ENCODE peak calls at places on chromosomes 5 and 9, in four cellular contexts. O, N, L and B are unnamed samples. For H3K4me1, the result is how much of the 10 kb centered on the place peaks cover.

GRCh38 chr9:126375386-126375785 is 48.8 kb downstream of the MVB12B start:
- DNase-seq in O (no peak), N (peak), L (no peak), B (no peak)

GRCh38 chr5:176647870-176648466 is 684 bp downstream of the TSPAN17 start:
- DNase-seq in O (peak), N (peak), L (peak), B (peak)

GRCh38 chr9:130994135-130994534 is 14.8 kb upstream of the LAMC3 start:
- DNase-seq in O (no peak), N (no peak), L (no peak), B (no peak)

GRCh38 chr9:9560382-9561035 is 1052.3 kb downstream of the PTPRD start:
- DNase-seq in O (no peak), N (no peak), L (peak), B (no peak)

GRCh38 chr9:94534901-94535300 is 20.0 kb upstream of the PCAT7 start:
- DNase-seq in O (no peak), N (no peak), L (no peak), B (no peak)

GRCh38 chr5:1799110-1799601 is 481 bp downstream of the MRPL36 start:
- DNase-seq in O (peak), N (peak), L (no peak), B (peak)

GRCh38 chr9:97468658-97469448 is 32.6 kb upstream of the TMOD1 start:
- DNase-seq in O (peak), N (peak), L (no peak), B (peak)

GRCh38 chr5:180135128-180135955 is 63.8 kb upstream of the RNF130 start:
- DNase-seq in O (peak), N (no peak), L (peak), B (peak)

GRCh38 chr5:120098902-120099301 is 365.2 kb upstream of the PRR16 start:
- DNase-seq in O (no peak), N (no peak), L (no peak), B (no peak)

GRCh38 chr5:173669483-173669882 is 53.0 kb upstream of the BOD1 start:
- DNase-seq in O (no peak), N (no peak), L (no peak), B (no peak)

GRCh38 chr9:125513634-125514413 is 193.2 kb downstream of the MAPKAP1 start:
- DNase-seq in O (peak), N (peak), L (no peak), B (peak)

GRCh38 chr9:18606831-18607230 is 132.9 kb downstream of the ADAMTSL1 start:
- DNase-seq in O (no peak), N (no peak), L (no peak), B (no peak)

GRCh38 chr5:143126121-143127019 is 277.1 kb downstream of the NR3C1 start:
- DNase-seq in O (no peak), N (no peak), L (no peak), B (no peak)

GRCh38 chr9:117782931-117783788 is 79.0 kb downstream of the TLR4 start:
- DNase-seq in O (peak), N (peak), L (peak), B (peak)

GRCh38 chr5:146007270-146007669 is 70.9 kb downstream of the SH3RF2 start:
- DNase-seq in O (no peak), N (peak), L (no peak), B (no peak)

GRCh38 chr9:28792736-28793135 is 1219.5 kb upstream of the C9orf72 start:
- DNase-seq in O (no peak), N (no peak), L (no peak), B (no peak)

GRCh38 chr5:154642499-154643245 is 112.5 kb upstream of the LARP1 start:
- DNase-seq in O (peak), N (no peak), L (no peak), B (no peak)

GRCh38 chr5:180498378-180498777 is 4.2 kb downstream of the CNOT6 start:
- DNase-seq in O (no peak), N (no peak), L (no peak), B (no peak)

GRCh38 chr5:87574106-87574505 is 161.4 kb upstream of the CCNH start:
- DNase-seq in O (no peak), N (no peak), L (no peak), B (no peak)

GRCh38 chr9:6894135-6894534 is 136.4 kb downstream of the KDM4C start:
- DNase-seq in O (no peak), N (no peak), L (no peak), B (no peak)

GRCh38 chr5:105501315-105501714 is 1938.7 kb upstream of the NUDT12 start:
- DNase-seq in O (no peak), N (no peak), L (no peak), B (no peak)

GRCh38 chr9:91812191-91812590 is 137.8 kb downstream of the ROR2 start:
- DNase-seq in O (no peak), N (no peak), L (no peak), B (no peak)

GRCh38 chr5:132103380-132103951 is 29.9 kb downstream of the CSF2 start:
- DNase-seq in O (peak), N (peak), L (peak), B (peak)

GRCh38 chr9:127661342-127661741 is 45.4 kb upstream of the CFAP157 start:
- DNase-seq in O (no peak), N (no peak), L (no peak), B (peak)

GRCh38 chr9:109968332-109968657 is 188.3 kb downstream of the PALM2AKAP2 start:
- DNase-seq in O (no peak), N (no peak), L (no peak), B (no peak)

GRCh38 chr9:134384811-134385479 is 58.7 kb downstream of the RXRA start:
- DNase-seq in O (peak), N (no peak), L (no peak), B (no peak)

GRCh38 chr9:86485359-86485758 is 131.1 kb upstream of the TUT7 start:
- DNase-seq in O (no peak), N (no peak), L (no peak), B (no peak)

GRCh38 chr5:177405805-177406204 is 3.6 kb downstream of the F12 start:
- DNase-seq in O (no peak), N (no peak), L (peak), B (no peak)

GRCh38 chr9:134548185-134548584 is 93.4 kb upstream of the COL5A1 start:
- DNase-seq in O (no peak), N (no peak), L (peak), B (no peak)

GRCh38 chr9:28206280-28206679 is 633.0 kb upstream of the C9orf72 start:
- DNase-seq in O (no peak), N (no peak), L (no peak), B (no peak)

GRCh38 chr9:133054966-133055365 is 6.8 kb upstream of the CEL start:
- DNase-seq in O (no peak), N (no peak), L (no peak), B (no peak)

DNA sequence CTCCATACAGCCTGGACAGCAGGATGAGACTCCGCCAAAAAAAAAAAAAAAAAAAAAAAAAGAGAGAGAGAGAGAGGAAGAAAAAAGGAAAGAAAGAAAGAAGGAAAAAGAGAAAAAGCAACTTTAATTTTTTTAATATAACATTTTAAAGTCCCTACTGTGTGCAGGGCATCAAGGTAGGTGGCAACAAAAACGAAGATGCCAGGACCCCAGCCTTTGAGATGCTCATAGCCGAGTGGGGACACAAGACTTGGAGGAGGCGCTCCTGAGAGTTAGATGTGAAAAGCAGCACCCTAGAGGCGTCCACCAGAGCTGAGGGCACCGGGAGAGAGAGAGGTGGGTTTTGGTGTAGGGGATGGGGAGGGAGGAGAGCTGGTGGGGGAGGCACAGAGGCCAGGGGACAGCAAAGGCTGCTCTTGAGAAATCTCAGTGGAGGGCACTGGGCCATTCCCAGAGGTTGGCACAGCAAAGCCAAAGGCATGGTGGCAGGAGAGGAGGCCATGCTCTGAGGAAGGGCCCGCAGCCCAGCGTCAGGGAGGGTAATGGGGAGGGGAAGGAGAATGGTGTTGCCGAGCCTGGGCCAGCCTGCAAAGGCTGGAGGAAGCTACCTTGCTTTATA is 135.7 kb downstream of the C9orf50 start:
- DNase-seq in O (no peak), N (no peak), L (no peak), B (peak)
- H3K4me1 ChIP-seq in O (half or more), N (half or more), L (half or more), B (under half)

GRCh38 chr5:115169392-115170127 is at the start of gene TRIM36:
- DNase-seq in O (peak), N (peak), L (peak), B (peak)
- TF ChIP-seq CTCF in O (no peak), N (peak), L (no peak), B (no peak)

DNA sequence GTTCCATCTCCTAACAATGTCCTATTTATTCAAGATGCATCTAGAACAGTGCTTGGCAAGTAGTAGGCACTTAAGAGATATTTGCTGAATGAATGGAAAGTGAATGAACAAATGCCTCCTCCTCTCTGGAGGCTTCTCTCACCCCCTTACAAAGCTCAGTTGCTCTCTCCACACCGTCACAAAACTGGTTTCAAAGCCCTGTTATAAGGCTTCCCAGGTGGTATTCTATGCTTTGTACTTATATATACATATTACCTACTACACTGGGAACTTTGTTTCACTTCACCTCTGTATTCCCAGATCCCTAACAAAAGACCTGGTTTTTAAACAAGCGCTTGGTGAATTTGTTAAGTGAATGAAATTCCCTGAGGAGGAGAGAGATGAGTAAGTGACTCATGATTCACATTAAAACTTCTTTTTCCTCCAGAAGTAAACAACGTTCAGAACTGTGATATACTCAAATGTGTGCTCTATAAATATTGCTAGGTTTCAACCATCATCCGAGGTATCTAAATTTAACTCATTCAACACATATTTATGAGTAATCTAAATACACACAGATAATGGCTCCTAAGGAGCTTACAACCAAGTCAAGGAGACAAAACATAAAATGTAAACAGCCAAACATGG is 36.0 kb downstream of the DENND1A start:
- DNase-seq in O (no peak), N (no peak), L (no peak), B (no peak)
- H3K27ac ChIP-seq in O (no peak), N (no peak), L (no peak), B (no peak)

DNA sequence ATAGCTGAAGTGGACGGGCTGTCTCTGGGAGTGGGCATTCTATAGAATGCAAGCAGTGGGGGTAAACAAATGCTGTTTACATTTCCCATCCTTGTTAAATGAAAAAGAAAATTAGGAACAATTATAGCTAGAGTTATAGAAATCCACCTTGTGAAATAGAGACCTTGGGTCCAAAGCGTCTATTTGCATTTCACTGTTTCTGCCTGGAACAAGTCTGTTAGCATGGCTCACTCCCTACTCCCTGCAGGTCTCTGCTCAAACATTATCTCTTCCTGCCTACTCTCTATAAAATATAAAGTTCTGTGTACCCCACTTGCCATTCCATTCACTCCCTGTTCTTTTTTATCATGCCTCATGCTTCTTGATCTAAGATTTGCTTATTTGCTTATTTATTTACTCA is 975.7 kb upstream of the WWC1 start:
- DNase-seq in O (no peak), N (no peak), L (no peak), B (no peak)
- H3K4me1 ChIP-seq in O (under half), N (under half), L (under half), B (under half)

GRCh38 chr5:34915856-34916192 is 313 bp downstream of the BRIX1 start:
- DNase-seq in O (no peak), N (peak), L (no peak), B (no peak)

GRCh38 chr5:34916518-34916917 is 1.0 kb downstream of the BRIX1 start:
- DNase-seq in O (no peak), N (no peak), L (no peak), B (no peak)

GRCh38 chr5:34913072-34913471 is 2.2 kb downstream of the RAD1 start:
- DNase-seq in O (no peak), N (no peak), L (no peak), B (no peak)

GRCh38 chr5:34914671-34915138 is 599 bp downstream of the RAD1 start:
- DNase-seq in O (no peak), N (peak), L (peak), B (peak)

DNA sequence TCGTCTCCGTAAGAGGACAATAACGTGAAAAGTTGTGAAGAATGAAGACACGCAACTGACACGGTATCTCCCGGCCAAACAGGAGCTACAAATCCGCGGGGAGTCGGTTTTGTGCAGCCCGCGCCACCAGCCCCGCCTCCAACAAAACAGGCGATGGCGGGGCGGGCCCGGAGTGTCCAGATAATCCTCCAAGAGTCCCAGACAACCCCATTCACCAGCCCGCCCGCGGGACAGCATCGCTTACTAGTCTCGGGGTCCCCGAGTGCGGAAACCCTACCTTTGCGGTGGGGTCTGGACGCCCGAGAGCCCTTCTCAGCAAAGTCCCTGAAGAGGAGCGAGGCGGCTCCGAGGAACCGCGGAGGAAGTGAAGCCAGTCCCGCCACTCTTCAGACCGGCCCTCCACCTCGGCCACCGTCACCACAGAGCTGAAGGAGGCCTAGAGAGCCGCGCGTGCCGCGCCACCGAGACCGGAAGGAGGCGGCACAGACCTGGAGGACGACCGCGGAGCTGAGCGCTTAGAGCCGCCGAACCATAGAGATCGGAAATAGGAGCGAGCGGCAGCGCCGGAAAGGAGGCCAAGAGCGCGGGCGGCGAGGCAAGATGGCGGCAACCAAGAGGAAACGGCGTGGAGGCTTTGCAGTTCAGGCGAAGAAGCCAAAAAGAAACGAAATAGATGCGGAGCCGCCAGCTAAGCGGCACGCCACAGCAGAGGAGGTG is at the start of the genes BRIX1 and RAD1:
- DNase-seq in O (peak), N (peak), L (peak), B (peak)
- TF ChIP-seq CTCF in O (peak), N (peak), L (no peak), B (no peak)

GRCh38 chr9:115136379-115136778 is 18.4 kb upstream of the TNC start:
- DNase-seq in O (no peak), N (no peak), L (no peak), B (no peak)

GRCh38 chr9:115135786-115136185 is 17.8 kb upstream of the TNC start:
- DNase-seq in O (no peak), N (no peak), L (no peak), B (no peak)

GRCh38 chr9:115132648-115133047 is 14.7 kb upstream of the TNC start:
- DNase-seq in O (no peak), N (no peak), L (no peak), B (no peak)

GRCh38 chr9:115133649-115134048 is 15.7 kb upstream of the TNC start:
- DNase-seq in O (no peak), N (no peak), L (no peak), B (no peak)

GRCh38 chr9:115134941-115135340 is 17.0 kb upstream of the TNC start:
- DNase-seq in O (no peak), N (no peak), L (no peak), B (no peak)
- H3K27ac ChIP-seq in O (no peak), N (peak), L (no peak), B (no peak)

GRCh38 chr9:137459147-137459600 is at the start of gene NSMF:
- DNase-seq in O (peak), N (peak), L (peak), B (peak)
- H3K4me1 ChIP-seq in O (under half), N (under half), L (half or more), B (under half)

GRCh38 chr5:107954254-107954653 is 283.5 kb upstream of the EFNA5 start:
- DNase-seq in O (no peak), N (no peak), L (no peak), B (no peak)
- TF ChIP-seq CTCF in O (no peak), N (no peak), L (no peak), B (no peak)